ENCODE peak calls at places on chromosomes 1 and 21, in five cellular contexts. W, D, K, J and T are unnamed samples.

GRCh38 chr1:11187458-11187857 is 1.7 kb upstream of the ANGPTL7 start:
- DNase-seq in W (no peak), D (no peak), K (no peak), J (no peak), T (no peak)

GRCh38 chr1:61082336-61083013 is at the start of gene NFIA:
- DNase-seq in W (peak), D (peak), K (peak), J (peak), T (no peak)

GRCh38 chr1:33719771-33720670 is 143.9 kb upstream of the HMGB4 start:
- DNase-seq in W (no peak), D (no peak), K (no peak), J (peak), T (no peak)

GRCh38 chr1:115832651-115833050 is 8.3 kb downstream of the NHLH2 start:
- DNase-seq in W (no peak), D (no peak), K (no peak), J (no peak), T (no peak)

GRCh38 chr1:97832490-97832889 is 88.3 kb downstream of the DPYD start:
- DNase-seq in W (peak), D (no peak), K (no peak), J (no peak), T (no peak)

GRCh38 chr1:108785264-108785663 is 38.8 kb downstream of the STXBP3 start:
- DNase-seq in W (no peak), D (no peak), K (no peak), J (peak), T (no peak)

GRCh38 chr1:40404670-40405462 is 31.3 kb downstream of the SMAP2 start:
- DNase-seq in W (peak), D (peak), K (peak), J (no peak), T (no peak)

GRCh38 chr21:19565587-19565986 is 1162.0 kb upstream of the TMPRSS15 start:
- DNase-seq in W (no peak), D (no peak), K (no peak), J (no peak), T (no peak)

GRCh38 chr1:55257958-55258357 is 42.8 kb upstream of the USP24 start:
- DNase-seq in W (no peak), D (peak), K (peak), J (no peak), T (peak)

GRCh38 chr1:192809286-192810252 is 730 bp downstream of the RGS2 start:
- DNase-seq in W (peak), D (peak), K (peak), J (no peak), T (peak)

GRCh38 chr1:37831109-37831508 is 23.1 kb upstream of the YRDC start:
- DNase-seq in W (no peak), D (no peak), K (no peak), J (no peak), T (no peak)

GRCh38 chr21:41490330-41490729 is 17.6 kb downstream of the TMPRSS2 start:
- DNase-seq in W (no peak), D (no peak), K (no peak), J (no peak), T (no peak)

GRCh38 chr1:161736332-161736969 is 13.1 kb upstream of the DUSP12 start:
- DNase-seq in W (no peak), D (no peak), K (no peak), J (no peak), T (no peak)

GRCh38 chr1:91325456-91325855 is 79.2 kb downstream of the HFM1 start:
- DNase-seq in W (no peak), D (no peak), K (no peak), J (no peak), T (no peak)

GRCh38 chr1:180131510-180131909 is 23.2 kb upstream of the QSOX1 start:
- DNase-seq in W (no peak), D (no peak), K (no peak), J (no peak), T (no peak)

GRCh38 chr1:218332416-218332815 is 12.7 kb upstream of the TGFB2 start:
- DNase-seq in W (no peak), D (no peak), K (no peak), J (no peak), T (no peak)

GRCh38 chr1:33758698-33759097 is 105.2 kb upstream of the HMGB4 start:
- DNase-seq in W (no peak), D (no peak), K (no peak), J (peak), T (no peak)

GRCh38 chr1:41811978-41812852 is 106.5 kb downstream of the HIVEP3 start:
- DNase-seq in W (peak), D (peak), K (no peak), J (peak), T (peak)

GRCh38 chr21:34336756-34337391 is 26.9 kb upstream of the KCNE2 start:
- DNase-seq in W (no peak), D (no peak), K (no peak), J (no peak), T (no peak)

GRCh38 chr1:68116643-68117235 is 66.3 kb upstream of the DIRAS3 start:
- DNase-seq in W (peak), D (peak), K (peak), J (peak), T (peak)